ENCODE peak calls at places on chromosome 3, in four cellular contexts. V is GM13976, X is anterior cingulate cortex, P is NCI-H1417. B is an unnamed sample.

GRCh38 chr3:193903976-193904375 is 232.0 kb upstream of the HES1 start:
- DNase-seq in V (no peak), P (no peak), X (no peak), B (no peak)

GRCh38 chr3:48709051-48709461 is 8.0 kb downstream of the IP6K2 start:
- DNase-seq in V (no peak), P (no peak), X (no peak), B (no peak)

GRCh38 chr3:63151893-63152292 is 126.2 kb upstream of the SYNPR start:
- DNase-seq in P (no peak), V (no peak), X (no peak), B (no peak)

GRCh38 chr3:152333928-152334327 is 65.2 kb downstream of the MBNL1 start:
- DNase-seq in V (no peak), X (no peak), P (no peak), B (no peak)

GRCh38 chr3:51715231-51716058 is 8.6 kb downstream of the GRM2 start:
- DNase-seq in P (no peak), V (peak), X (no peak), B (no peak)

GRCh38 chr3:114498779-114499370 is 205.0 kb downstream of the TIGIT start:
- DNase-seq in X (peak), V (no peak), P (no peak), B (no peak)

GRCh38 chr3:160473978-160474377 is 24.4 kb upstream of the TRIM59 start:
- DNase-seq in P (no peak), X (no peak), V (no peak), B (no peak)

GRCh38 chr3:183291511-183292031 is 38.5 kb downstream of the B3GNT5 start:
- DNase-seq in V (no peak), P (no peak), X (no peak), B (no peak)

GRCh38 chr3:62982795-62983455 is 107.7 kb upstream of the CADPS start:
- DNase-seq in V (no peak), X (no peak), P (no peak), B (no peak)

GRCh38 chr3:111851511-111851954 is 7.5 kb upstream of the PHLDB2 start:
- DNase-seq in V (no peak), X (no peak), P (no peak), B (no peak)

GRCh38 chr3:47261301-47261700 is 21.3 kb downstream of the KIF9 start:
- DNase-seq in P (no peak), X (no peak), V (no peak), B (no peak)

GRCh38 chr3:188272481-188273372 is 118.8 kb downstream of the LPP start:
- DNase-seq in V (no peak), P (no peak), X (peak), B (no peak)

GRCh38 chr3:33063651-33064051 is 33.3 kb downstream of the GLB1 start:
- DNase-seq in X (no peak), V (no peak), P (no peak), B (peak)

GRCh38 chr3:68447885-68448284 is 484.5 kb downstream of the TAFA4 start:
- DNase-seq in V (no peak), X (no peak), P (no peak), B (no peak)

GRCh38 chr3:99911433-99911832 is 93.8 kb downstream of the CMSS1 start:
- DNase-seq in V (no peak), X (no peak), P (peak), B (no peak)

GRCh38 chr3:56347219-56347871 is 120.9 kb downstream of the ERC2 start:
- DNase-seq in X (peak), V (peak), P (no peak), B (no peak)

GRCh38 chr3:36677331-36678007 is 86.9 kb downstream of the DCLK3 start:
- DNase-seq in V (no peak), P (no peak), X (no peak), B (no peak)

GRCh38 chr3:141086188-141086587 is 35.0 kb downstream of the SPSB4 start:
- DNase-seq in X (no peak), V (no peak), P (no peak), B (no peak)

B was measured in GM12878.